ENCODE peak calls at places on chromosomes 11 and 22, in ten cellular contexts. H is cardiac septum; Y is NCI-H524 treated with DMSO at 0.1 percent for 48 hours; T is RKO; R is anterior cingulate cortex; O is RWPE1; X is NCI-H1417; A is hippocampal formation; N is M059J; C is activated CD4-positive, alpha-beta memory T cell treated with anti-CD3 and anti-CD28 coated beads, Interleukin-2, amount 10 ng/mL, durations not matched to agents 7 days and 5 days. K is an unnamed sample.

GRCh38 chr22:46788426-46789168 is 26.1 kb downstream of the TBC1D22A start:
- DNase-seq in R (no peak), A (no peak), O (no peak), C (peak; percentile 55), T (no peak), X (no peak), Y (no peak), N (no peak), H (peak; percentile 33), K (no peak)

GRCh38 chr11:125516266-125516665 is 20.2 kb upstream of the FEZ1 start:
- DNase-seq in A (no peak), H (no peak), R (no peak), X (no peak), T (no peak), Y (no peak), N (no peak), C (no peak), O (no peak), K (no peak)

GRCh38 chr11:43576834-43577521 is 103.6 kb upstream of the HSD17B12 start:
- DNase-seq in R (no peak), T (no peak), H (no peak), O (peak; percentile 67), Y (no peak), A (peak; percentile 11), N (peak; percentile 61), X (peak; percentile 40), C (peak; percentile 31), K (no peak)

GRCh38 chr11:35141538-35141937 is 2.6 kb downstream of the CD44 start:
- DNase-seq in Y (no peak), A (peak; percentile 16), C (peak; percentile 47), T (no peak), X (no peak), O (no peak), H (peak; percentile 84), N (peak; percentile 66), R (no peak), K (peak; percentile 48)

GRCh38 chr11:38756537-38756936 is 2158.5 kb upstream of the RAG2 start:
- DNase-seq in T (no peak), C (no peak), N (no peak), Y (no peak), X (no peak), H (peak; percentile 72), A (no peak), R (no peak), O (no peak), K (no peak)

GRCh38 chr11:57598831-57599155 is 1.3 kb downstream of the SERPING1 start:
- DNase-seq in R (no peak), C (no peak), A (no peak), O (no peak), H (no peak), Y (no peak), X (no peak), T (no peak), N (peak; percentile 24), K (no peak)

GRCh38 chr22:26903030-26903856 is 245.9 kb downstream of the MIAT start:
- DNase-seq in Y (peak; percentile 59), R (peak; percentile 2), H (no peak), T (no peak), A (no peak), O (no peak), X (no peak), N (no peak), C (no peak), K (no peak)

GRCh38 chr11:111429066-111429506 is 50.0 kb upstream of the POU2AF1 start:
- DNase-seq in O (no peak), A (no peak), Y (no peak), T (peak; percentile 48), X (no peak), H (peak; percentile 57), N (peak; percentile 55), R (no peak), C (peak; percentile 70), K (peak; percentile 24)

GRCh38 chr11:46246514-46246913 is 30.9 kb upstream of the CREB3L1 start:
- DNase-seq in R (no peak), N (peak; percentile 51), T (no peak), C (no peak), Y (no peak), X (no peak), H (no peak), A (no peak), O (no peak), K (no peak)

GRCh38 chr11:86056262-86056911 is 12.5 kb downstream of the PICALM start:
- DNase-seq in T (no peak), R (no peak), X (no peak), Y (no peak), C (no peak), O (no peak), H (no peak), N (no peak), A (no peak), K (no peak)

GRCh38 chr22:42757475-42757874 is 36.8 kb upstream of the A4GALT start:
- DNase-seq in X (no peak), Y (no peak), H (no peak), O (no peak), C (no peak), R (no peak), T (no peak), N (no peak), A (no peak), K (no peak)

K was measured in GDM1.